ENCODE peak calls at places on chromosomes 16 and 17, in nine cellular contexts. One of them, this sample, is unnamed.

GRCh38 chr17:43758497-43759174 is at the start of gene SOST:
- DNase-seq in PC-9: no peak
- DNase-seq in CD4-positive, alpha-beta T cell: no peak
- DNase-seq in endodermal cell: no peak
- DNase-seq in bronchial epithelial cell: no peak
- DNase-seq in GM06990: no peak
- DNase-seq in tibial nerve: no peak
- DNase-seq in heart left ventricle: no peak
- DNase-seq in cardiac muscle cell: peak; percentile 27
- DNase-seq in this sample: no peak

GRCh38 chr16:5982979-5983378 is 885.4 kb upstream of the EEF2KMT start:
- DNase-seq in GM06990: no peak
- DNase-seq in cardiac muscle cell: no peak
- DNase-seq in bronchial epithelial cell: no peak
- DNase-seq in CD4-positive, alpha-beta T cell: no peak
- DNase-seq in heart left ventricle: no peak
- DNase-seq in endodermal cell: no peak
- DNase-seq in tibial nerve: no peak
- DNase-seq in PC-9: no peak
- DNase-seq in this sample: no peak

GRCh38 chr16:67236551-67237395 is 9.8 kb downstream of the TMEM208 start:
- DNase-seq in bronchial epithelial cell: no peak
- DNase-seq in GM06990: peak; percentile 75
- DNase-seq in cardiac muscle cell: peak; percentile 41
- DNase-seq in heart left ventricle: peak; percentile 68
- DNase-seq in tibial nerve: no peak
- DNase-seq in PC-9: no peak
- DNase-seq in endodermal cell: peak; percentile 98
- DNase-seq in CD4-positive, alpha-beta T cell: peak; percentile 45
- DNase-seq in this sample: peak; percentile 75

GRCh38 chr16:53142823-53143568 is 88.2 kb downstream of the CHD9 start:
- DNase-seq in cardiac muscle cell: no peak
- DNase-seq in heart left ventricle: no peak
- DNase-seq in bronchial epithelial cell: peak; percentile 97
- DNase-seq in GM06990: no peak
- DNase-seq in CD4-positive, alpha-beta T cell: no peak
- DNase-seq in tibial nerve: no peak
- DNase-seq in endodermal cell: no peak
- DNase-seq in PC-9: no peak
- DNase-seq in this sample: no peak

GRCh38 chr16:3484328-3485096 is 10.8 kb downstream of the C16orf90 start:
- DNase-seq in GM06990: no peak
- DNase-seq in PC-9: no peak
- DNase-seq in tibial nerve: no peak
- DNase-seq in cardiac muscle cell: no peak
- DNase-seq in CD4-positive, alpha-beta T cell: no peak
- DNase-seq in bronchial epithelial cell: no peak
- DNase-seq in heart left ventricle: peak; percentile 42
- DNase-seq in endodermal cell: peak; percentile 36
- DNase-seq in this sample: no peak

GRCh38 chr17:14547016-14547415 is 246.1 kb downstream of the HS3ST3B1 start:
- DNase-seq in PC-9: no peak
- DNase-seq in heart left ventricle: no peak
- DNase-seq in GM06990: no peak
- DNase-seq in CD4-positive, alpha-beta T cell: no peak
- DNase-seq in tibial nerve: no peak
- DNase-seq in endodermal cell: peak; percentile 28
- DNase-seq in cardiac muscle cell: no peak
- DNase-seq in bronchial epithelial cell: no peak
- DNase-seq in this sample: no peak

GRCh38 chr17:69715656-69716055 is 301.2 kb downstream of the MAP2K6 start:
- DNase-seq in endodermal cell: no peak
- DNase-seq in GM06990: no peak
- DNase-seq in tibial nerve: no peak
- DNase-seq in cardiac muscle cell: no peak
- DNase-seq in CD4-positive, alpha-beta T cell: no peak
- DNase-seq in heart left ventricle: no peak
- DNase-seq in PC-9: no peak
- DNase-seq in bronchial epithelial cell: no peak
- DNase-seq in this sample: no peak

GRCh38 chr16:10558746-10559641 is 21.4 kb downstream of the EMP2 start:
- DNase-seq in heart left ventricle: peak; percentile 87
- DNase-seq in bronchial epithelial cell: no peak
- DNase-seq in PC-9: peak; percentile 86
- DNase-seq in GM06990: no peak
- DNase-seq in endodermal cell: no peak
- DNase-seq in CD4-positive, alpha-beta T cell: no peak
- DNase-seq in tibial nerve: peak; percentile 68
- DNase-seq in cardiac muscle cell: peak; percentile 73
- DNase-seq in this sample: no peak

GRCh38 chr16:69781118-69781517 is 19.0 kb downstream of the WWP2 start:
- DNase-seq in cardiac muscle cell: no peak
- DNase-seq in CD4-positive, alpha-beta T cell: no peak
- DNase-seq in PC-9: no peak
- DNase-seq in tibial nerve: no peak
- DNase-seq in endodermal cell: no peak
- DNase-seq in heart left ventricle: no peak
- DNase-seq in GM06990: no peak
- DNase-seq in bronchial epithelial cell: no peak
- DNase-seq in this sample: no peak

GRCh38 chr16:89455178-89455577 is 35.2 kb downstream of the ANKRD11 start:
- DNase-seq in cardiac muscle cell: no peak
- DNase-seq in CD4-positive, alpha-beta T cell: no peak
- DNase-seq in bronchial epithelial cell: no peak
- DNase-seq in tibial nerve: no peak
- DNase-seq in PC-9: no peak
- DNase-seq in heart left ventricle: no peak
- DNase-seq in endodermal cell: no peak
- DNase-seq in GM06990: no peak
- DNase-seq in this sample: no peak

GRCh38 chr17:34750004-34750403 is 170.6 kb downstream of the TMEM132E start:
- DNase-seq in endodermal cell: no peak
- DNase-seq in cardiac muscle cell: no peak
- DNase-seq in bronchial epithelial cell: no peak
- DNase-seq in heart left ventricle: no peak
- DNase-seq in GM06990: no peak
- DNase-seq in tibial nerve: no peak
- DNase-seq in CD4-positive, alpha-beta T cell: no peak
- DNase-seq in PC-9: no peak
- DNase-seq in this sample: no peak

GRCh38 chr16:27378871-27379580 is 22.9 kb upstream of the IL21R start:
- DNase-seq in PC-9: no peak
- DNase-seq in CD4-positive, alpha-beta T cell: peak; percentile 51
- DNase-seq in cardiac muscle cell: no peak
- DNase-seq in heart left ventricle: no peak
- DNase-seq in bronchial epithelial cell: no peak
- DNase-seq in endodermal cell: peak; percentile 39
- DNase-seq in tibial nerve: no peak
- DNase-seq in GM06990: peak; percentile 51
- DNase-seq in this sample: no peak

GRCh38 chr16:68420366-68420765 is 27.9 kb downstream of the SMPD3 start:
- DNase-seq in bronchial epithelial cell: no peak
- DNase-seq in endodermal cell: peak; percentile 85
- DNase-seq in GM06990: no peak
- DNase-seq in CD4-positive, alpha-beta T cell: no peak
- DNase-seq in tibial nerve: no peak
- DNase-seq in PC-9: no peak
- DNase-seq in cardiac muscle cell: no peak
- DNase-seq in heart left ventricle: no peak
- DNase-seq in this sample: no peak

GRCh38 chr16:5188318-5189025 is 90.9 kb upstream of the EEF2KMT start:
- DNase-seq in PC-9: no peak
- DNase-seq in tibial nerve: no peak
- DNase-seq in GM06990: no peak
- DNase-seq in bronchial epithelial cell: no peak
- DNase-seq in cardiac muscle cell: no peak
- DNase-seq in endodermal cell: no peak
- DNase-seq in heart left ventricle: no peak
- DNase-seq in CD4-positive, alpha-beta T cell: no peak
- DNase-seq in this sample: no peak

GRCh38 chr17:82031303-82031884 is at the start of gene RAC3:
- DNase-seq in CD4-positive, alpha-beta T cell: no peak
- DNase-seq in GM06990: no peak
- DNase-seq in cardiac muscle cell: peak; percentile 41
- DNase-seq in heart left ventricle: no peak
- DNase-seq in bronchial epithelial cell: no peak
- DNase-seq in tibial nerve: no peak
- DNase-seq in PC-9: no peak
- DNase-seq in endodermal cell: peak; percentile 85
- DNase-seq in this sample: no peak

GRCh38 chr16:641326-642188 is at the start of gene MCRIP2:
- DNase-seq in CD4-positive, alpha-beta T cell: no peak
- DNase-seq in heart left ventricle: peak; percentile 94
- DNase-seq in endodermal cell: peak; percentile 94
- DNase-seq in PC-9: peak; percentile 46
- DNase-seq in cardiac muscle cell: peak; percentile 84
- DNase-seq in tibial nerve: peak; percentile 70
- DNase-seq in bronchial epithelial cell: peak; percentile 27
- DNase-seq in GM06990: peak; percentile 89
- DNase-seq in this sample: peak; percentile 89

GRCh38 chr16:71453051-71453450 is 9.0 kb downstream of the ZNF23 start:
- DNase-seq in bronchial epithelial cell: no peak
- DNase-seq in heart left ventricle: no peak
- DNase-seq in GM06990: no peak
- DNase-seq in tibial nerve: no peak
- DNase-seq in CD4-positive, alpha-beta T cell: no peak
- DNase-seq in cardiac muscle cell: no peak
- DNase-seq in endodermal cell: no peak
- DNase-seq in PC-9: no peak
- DNase-seq in this sample: no peak
- TF ChIP-seq CTCF in bronchial epithelial cell: no peak
- TF ChIP-seq CTCF in heart left ventricle: no peak
- TF ChIP-seq CTCF in GM06990: no peak
- TF ChIP-seq CTCF in tibial nerve: no peak
- TF ChIP-seq CTCF in CD4-positive, alpha-beta T cell: no peak
- TF ChIP-seq CTCF in cardiac muscle cell: no peak
- TF ChIP-seq CTCF in endodermal cell: no peak
- TF ChIP-seq CTCF in PC-9: no peak
- TF ChIP-seq CTCF in this sample: no peak

GRCh38 chr16:14335297-14335696 is 264.2 kb downstream of the MRTFB start:
- DNase-seq in endodermal cell: no peak
- DNase-seq in tibial nerve: no peak
- DNase-seq in cardiac muscle cell: no peak
- DNase-seq in PC-9: no peak
- DNase-seq in GM06990: no peak
- DNase-seq in CD4-positive, alpha-beta T cell: no peak
- DNase-seq in heart left ventricle: no peak
- DNase-seq in bronchial epithelial cell: no peak
- DNase-seq in this sample: no peak

GRCh38 chr16:14338969-14339368 is 267.9 kb downstream of the MRTFB start:
- DNase-seq in CD4-positive, alpha-beta T cell: no peak
- DNase-seq in GM06990: no peak
- DNase-seq in tibial nerve: no peak
- DNase-seq in bronchial epithelial cell: no peak
- DNase-seq in heart left ventricle: no peak
- DNase-seq in cardiac muscle cell: no peak
- DNase-seq in PC-9: no peak
- DNase-seq in endodermal cell: no peak
- DNase-seq in this sample: no peak

GRCh38 chr16:14339694-14340093 is 268.6 kb downstream of the MRTFB start:
- DNase-seq in cardiac muscle cell: no peak
- DNase-seq in GM06990: no peak
- DNase-seq in heart left ventricle: no peak
- DNase-seq in bronchial epithelial cell: no peak
- DNase-seq in PC-9: no peak
- DNase-seq in CD4-positive, alpha-beta T cell: no peak
- DNase-seq in endodermal cell: no peak
- DNase-seq in tibial nerve: no peak
- DNase-seq in this sample: no peak

GRCh38 chr16:14338236-14338635 is 267.1 kb downstream of the MRTFB start:
- DNase-seq in GM06990: no peak
- DNase-seq in cardiac muscle cell: no peak
- DNase-seq in tibial nerve: no peak
- DNase-seq in CD4-positive, alpha-beta T cell: no peak
- DNase-seq in endodermal cell: no peak
- DNase-seq in PC-9: no peak
- DNase-seq in heart left ventricle: no peak
- DNase-seq in bronchial epithelial cell: no peak
- DNase-seq in this sample: no peak

DNA sequence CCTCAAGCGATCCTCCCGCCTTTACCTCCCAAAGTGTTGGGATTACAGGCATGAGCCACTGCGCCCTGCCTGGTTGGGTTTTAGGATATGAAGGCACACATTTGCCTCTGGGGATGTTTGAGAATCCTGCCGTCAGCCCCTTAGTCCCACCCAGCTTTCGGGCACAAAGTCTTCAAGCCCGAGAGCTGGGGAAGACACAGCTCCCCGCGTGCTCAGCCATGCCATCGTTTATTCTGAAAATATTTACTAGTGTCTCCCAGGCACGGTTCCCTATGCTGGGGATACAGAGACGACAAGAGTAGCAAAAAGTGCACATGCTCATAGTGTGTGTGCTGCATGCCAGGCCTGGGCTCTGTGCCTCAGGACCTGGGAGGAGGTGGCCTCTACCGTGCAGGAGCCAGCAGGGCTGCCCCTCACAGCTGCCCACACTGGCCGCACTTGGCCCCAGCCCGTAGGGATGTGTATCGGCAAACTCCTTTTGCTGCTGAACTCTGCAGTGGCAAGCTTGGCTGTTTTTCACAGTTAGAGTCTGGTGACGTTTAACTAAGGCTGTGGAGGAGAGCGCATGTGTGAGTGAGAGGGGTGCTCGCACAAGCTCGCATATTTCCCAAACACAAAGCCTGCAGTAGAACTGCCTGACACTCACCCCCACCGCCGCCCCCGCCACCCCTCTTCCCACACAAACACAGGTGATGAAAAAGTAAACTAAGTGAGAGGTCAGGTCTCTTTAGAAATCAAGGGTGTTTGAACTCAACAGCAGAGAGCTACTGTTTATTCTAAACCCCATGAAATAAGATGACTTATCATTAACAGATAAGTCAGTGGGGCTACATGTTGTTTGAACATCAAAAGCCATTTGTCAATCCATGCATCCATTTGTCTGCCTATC is 266.4 kb downstream of the MRTFB start:
- DNase-seq in cardiac muscle cell: peak; percentile 42
- DNase-seq in endodermal cell: no peak
- DNase-seq in tibial nerve: no peak
- DNase-seq in PC-9: no peak
- DNase-seq in GM06990: no peak
- DNase-seq in CD4-positive, alpha-beta T cell: no peak
- DNase-seq in heart left ventricle: no peak
- DNase-seq in bronchial epithelial cell: peak; percentile 38
- DNase-seq in this sample: no peak
- TF ChIP-seq CTCF in cardiac muscle cell: no peak
- TF ChIP-seq CTCF in endodermal cell: no peak
- TF ChIP-seq CTCF in tibial nerve: no peak
- TF ChIP-seq CTCF in PC-9: no peak
- TF ChIP-seq CTCF in GM06990: no peak
- TF ChIP-seq CTCF in CD4-positive, alpha-beta T cell: no peak
- TF ChIP-seq CTCF in heart left ventricle: no peak
- TF ChIP-seq CTCF in bronchial epithelial cell: no peak
- TF ChIP-seq CTCF in this sample: no peak

GRCh38 chr17:16997514-16998429 is 25.9 kb upstream of the TNFRSF13B start:
- DNase-seq in bronchial epithelial cell: no peak
- DNase-seq in PC-9: no peak
- DNase-seq in CD4-positive, alpha-beta T cell: peak; percentile 65
- DNase-seq in cardiac muscle cell: no peak
- DNase-seq in endodermal cell: no peak
- DNase-seq in GM06990: no peak
- DNase-seq in heart left ventricle: peak; percentile 83
- DNase-seq in tibial nerve: no peak
- DNase-seq in this sample: no peak
- TF ChIP-seq CTCF in bronchial epithelial cell: no peak
- TF ChIP-seq CTCF in PC-9: peak; percentile 49
- TF ChIP-seq CTCF in CD4-positive, alpha-beta T cell: no peak
- TF ChIP-seq CTCF in cardiac muscle cell: no peak
- TF ChIP-seq CTCF in endodermal cell: no peak
- TF ChIP-seq CTCF in GM06990: peak; percentile 30
- TF ChIP-seq CTCF in heart left ventricle: no peak
- TF ChIP-seq CTCF in tibial nerve: no peak
- TF ChIP-seq CTCF in this sample: no peak

GRCh38 chr17:45709889-45710288 is 74.2 kb upstream of the CRHR1 start:
- DNase-seq in cardiac muscle cell: no peak
- DNase-seq in bronchial epithelial cell: no peak
- DNase-seq in endodermal cell: peak; percentile 74
- DNase-seq in heart left ventricle: no peak
- DNase-seq in PC-9: no peak
- DNase-seq in tibial nerve: no peak
- DNase-seq in CD4-positive, alpha-beta T cell: no peak
- DNase-seq in GM06990: no peak
- DNase-seq in this sample: no peak
- TF ChIP-seq CTCF in cardiac muscle cell: no peak
- TF ChIP-seq CTCF in bronchial epithelial cell: no peak
- TF ChIP-seq CTCF in endodermal cell: peak; percentile 27
- TF ChIP-seq CTCF in heart left ventricle: no peak
- TF ChIP-seq CTCF in PC-9: no peak
- TF ChIP-seq CTCF in tibial nerve: no peak
- TF ChIP-seq CTCF in CD4-positive, alpha-beta T cell: no peak
- TF ChIP-seq CTCF in GM06990: no peak
- TF ChIP-seq CTCF in this sample: no peak

This sample was measured in type B pancreatic cell.